ENCODE peak calls at places on chromosomes 4 and X, in four cellular contexts. One of them, this sample, is unnamed.

GRCh38 chr4:185597532-185598188 is 62.4 kb upstream of the PDLIM3 start:
- DNase-seq in foreskin fibroblast: peak
- DNase-seq in upper lobe of left lung: peak
- DNase-seq in fibroblast of mammary gland: peak
- DNase-seq in this sample: no peak

GRCh38 chrX:24498975-24499374 is 33.9 kb downstream of the PDK3 start:
- DNase-seq in foreskin fibroblast: no peak
- DNase-seq in upper lobe of left lung: no peak
- DNase-seq in fibroblast of mammary gland: peak
- DNase-seq in this sample: no peak

GRCh38 chrX:39957816-39958561 is 139.8 kb downstream of the BCOR start:
- DNase-seq in foreskin fibroblast: peak
- DNase-seq in fibroblast of mammary gland: peak
- DNase-seq in upper lobe of left lung: no peak
- DNase-seq in this sample: no peak

GRCh38 chrX:104419211-104419610 is 146.8 kb upstream of the IL1RAPL2 start:
- DNase-seq in fibroblast of mammary gland: no peak
- DNase-seq in foreskin fibroblast: no peak
- DNase-seq in upper lobe of left lung: no peak
- DNase-seq in this sample: no peak

GRCh38 chrX:104270212-104270611 is 15.5 kb upstream of the ESX1 start:
- DNase-seq in upper lobe of left lung: no peak
- DNase-seq in foreskin fibroblast: no peak
- DNase-seq in fibroblast of mammary gland: no peak
- DNase-seq in this sample: no peak

GRCh38 chrX:112832481-112833095 is 8.0 kb downstream of the AMOT start:
- DNase-seq in upper lobe of left lung: peak
- DNase-seq in foreskin fibroblast: no peak
- DNase-seq in fibroblast of mammary gland: peak
- DNase-seq in this sample: no peak

GRCh38 chr4:105022811-105023667 is 123.6 kb upstream of the TET2 start:
- DNase-seq in fibroblast of mammary gland: peak
- DNase-seq in foreskin fibroblast: no peak
- DNase-seq in upper lobe of left lung: peak
- DNase-seq in this sample: no peak

GRCh38 chr4:89482248-89482647 is 174.6 kb upstream of the GPRIN3 start:
- DNase-seq in upper lobe of left lung: no peak
- DNase-seq in foreskin fibroblast: peak
- DNase-seq in fibroblast of mammary gland: peak
- DNase-seq in this sample: no peak

GRCh38 chrX:46180258-46180687 is 364.9 kb downstream of the ZNF674 start:
- DNase-seq in foreskin fibroblast: peak
- DNase-seq in fibroblast of mammary gland: peak
- DNase-seq in upper lobe of left lung: no peak
- DNase-seq in this sample: no peak

GRCh38 chr4:13766722-13767495 is 139.4 kb upstream of the BOD1L1 start:
- DNase-seq in foreskin fibroblast: no peak
- DNase-seq in upper lobe of left lung: no peak
- DNase-seq in fibroblast of mammary gland: peak
- DNase-seq in this sample: no peak

GRCh38 chrX:54294306-54294705 is 63.5 kb downstream of the WNK3 start:
- DNase-seq in fibroblast of mammary gland: no peak
- DNase-seq in foreskin fibroblast: no peak
- DNase-seq in upper lobe of left lung: no peak
- DNase-seq in this sample: no peak

GRCh38 chr4:68724426-68724825 is 54.0 kb upstream of the UGT2B15 start:
- DNase-seq in upper lobe of left lung: no peak
- DNase-seq in foreskin fibroblast: no peak
- DNase-seq in fibroblast of mammary gland: no peak
- DNase-seq in this sample: no peak

GRCh38 chr4:86554641-86555040 is 39.5 kb upstream of the PTPN13 start:
- DNase-seq in upper lobe of left lung: no peak
- DNase-seq in fibroblast of mammary gland: peak
- DNase-seq in foreskin fibroblast: no peak
- DNase-seq in this sample: no peak

GRCh38 chr4:55184600-55185523 is 59.5 kb upstream of the KDR start:
- DNase-seq in upper lobe of left lung: no peak
- DNase-seq in fibroblast of mammary gland: peak
- DNase-seq in foreskin fibroblast: peak
- DNase-seq in this sample: no peak

GRCh38 chrX:78383594-78383993 is 56.2 kb upstream of the CYSLTR1 start:
- DNase-seq in foreskin fibroblast: no peak
- DNase-seq in fibroblast of mammary gland: no peak
- DNase-seq in upper lobe of left lung: no peak
- DNase-seq in this sample: no peak

GRCh38 chrX:68942797-68943196 is 114.0 kb downstream of the EFNB1 start:
- DNase-seq in fibroblast of mammary gland: no peak
- DNase-seq in foreskin fibroblast: no peak
- DNase-seq in upper lobe of left lung: no peak
- DNase-seq in this sample: peak

GRCh38 chrX:68944211-68944610 is 115.4 kb downstream of the EFNB1 start:
- DNase-seq in fibroblast of mammary gland: no peak
- DNase-seq in foreskin fibroblast: no peak
- DNase-seq in upper lobe of left lung: no peak
- DNase-seq in this sample: peak

GRCh38 chrX:68945081-68945602 is 116.3 kb downstream of the EFNB1 start:
- DNase-seq in foreskin fibroblast: no peak
- DNase-seq in fibroblast of mammary gland: no peak
- DNase-seq in upper lobe of left lung: no peak
- DNase-seq in this sample: peak

GRCh38 chrX:68945603-68946228 is 116.9 kb downstream of the EFNB1 start:
- DNase-seq in foreskin fibroblast: peak
- DNase-seq in fibroblast of mammary gland: peak
- DNase-seq in upper lobe of left lung: no peak
- DNase-seq in this sample: peak

DNA sequence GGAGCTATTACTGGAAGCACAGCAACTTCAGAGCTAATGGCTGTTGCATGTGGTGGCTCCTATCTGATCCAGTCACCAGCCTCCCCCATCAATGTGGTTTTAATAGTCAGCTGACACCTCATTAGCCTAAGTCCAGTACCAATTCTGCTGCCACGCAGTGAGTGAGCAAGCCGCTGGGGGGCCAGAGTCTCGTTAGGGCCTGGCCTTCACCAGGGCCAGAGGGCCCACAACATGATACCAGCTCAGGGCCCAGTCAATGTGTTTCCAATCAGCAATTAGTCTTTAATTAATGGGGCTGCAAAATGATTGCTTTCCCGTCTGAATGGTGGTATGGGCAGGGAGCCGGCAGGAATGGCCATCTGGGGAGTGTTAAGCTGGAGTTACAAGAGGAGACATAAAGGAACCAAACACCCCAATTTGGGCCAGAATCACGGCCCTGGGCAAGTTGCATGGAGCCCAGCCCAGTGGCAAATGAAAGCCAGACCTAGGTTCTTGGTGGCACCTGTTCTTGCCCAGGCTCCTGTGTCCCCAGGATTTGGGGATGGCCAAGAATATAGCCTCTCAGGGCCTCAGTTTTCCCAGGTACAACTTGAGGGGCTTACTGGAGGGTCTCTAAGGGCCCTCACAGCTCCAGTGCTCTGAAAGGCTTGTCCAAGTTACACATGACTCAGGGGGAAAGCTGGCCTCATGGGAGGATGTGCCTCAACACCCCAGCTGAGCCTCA is 119.2 kb downstream of the EFNB1 start:
- DNase-seq in fibroblast of mammary gland: no peak
- DNase-seq in foreskin fibroblast: peak
- DNase-seq in upper lobe of left lung: no peak
- DNase-seq in this sample: peak
- TF ChIP-seq CTCF in fibroblast of mammary gland: no peak
- TF ChIP-seq CTCF in foreskin fibroblast: no peak
- TF ChIP-seq CTCF in upper lobe of left lung: no peak
- TF ChIP-seq CTCF in this sample: no peak

GRCh38 chr4:187992971-187993370 is 2.6 kb upstream of the ZFP42 start:
- DNase-seq in fibroblast of mammary gland: no peak
- DNase-seq in upper lobe of left lung: no peak
- DNase-seq in foreskin fibroblast: no peak
- DNase-seq in this sample: no peak

GRCh38 chr4:187995322-187996207 is at the start of gene ZFP42:
- DNase-seq in foreskin fibroblast: no peak
- DNase-seq in upper lobe of left lung: no peak
- DNase-seq in fibroblast of mammary gland: no peak
- DNase-seq in this sample: no peak

GRCh38 chr4:187999406-187999932 is 3.9 kb downstream of the ZFP42 start:
- DNase-seq in upper lobe of left lung: no peak
- DNase-seq in fibroblast of mammary gland: peak
- DNase-seq in foreskin fibroblast: no peak
- DNase-seq in this sample: no peak

GRCh38 chr4:187996502-187997177 is 1.1 kb downstream of the ZFP42 start:
- DNase-seq in fibroblast of mammary gland: no peak
- DNase-seq in foreskin fibroblast: no peak
- DNase-seq in upper lobe of left lung: no peak
- DNase-seq in this sample: no peak

GRCh38 chr4:187993827-187994226 is 1.7 kb upstream of the ZFP42 start:
- DNase-seq in fibroblast of mammary gland: peak
- DNase-seq in upper lobe of left lung: no peak
- DNase-seq in foreskin fibroblast: no peak
- DNase-seq in this sample: no peak
- TF ChIP-seq CTCF in fibroblast of mammary gland: peak
- TF ChIP-seq CTCF in upper lobe of left lung: no peak
- TF ChIP-seq CTCF in foreskin fibroblast: no peak
- TF ChIP-seq CTCF in this sample: peak

GRCh38 chr4:60757986-60758385 is 442.1 kb upstream of the ADGRL3 start:
- DNase-seq in foreskin fibroblast: no peak
- DNase-seq in upper lobe of left lung: no peak
- DNase-seq in fibroblast of mammary gland: no peak
- DNase-seq in this sample: no peak

GRCh38 chr4:60759518-60760245 is 440.4 kb upstream of the ADGRL3 start:
- DNase-seq in foreskin fibroblast: no peak
- DNase-seq in upper lobe of left lung: no peak
- DNase-seq in fibroblast of mammary gland: no peak
- DNase-seq in this sample: no peak
- TF ChIP-seq CTCF in foreskin fibroblast: no peak
- TF ChIP-seq CTCF in upper lobe of left lung: no peak
- TF ChIP-seq CTCF in fibroblast of mammary gland: peak
- TF ChIP-seq CTCF in this sample: peak

GRCh38 chr4:73277201-73277600 is 18.6 kb upstream of the ANKRD17 start:
- DNase-seq in fibroblast of mammary gland: no peak
- DNase-seq in foreskin fibroblast: no peak
- DNase-seq in upper lobe of left lung: no peak
- DNase-seq in this sample: no peak

GRCh38 chr4:73281982-73282381 is 23.4 kb upstream of the ANKRD17 start:
- DNase-seq in foreskin fibroblast: no peak
- DNase-seq in upper lobe of left lung: no peak
- DNase-seq in fibroblast of mammary gland: no peak
- DNase-seq in this sample: no peak

DNA sequence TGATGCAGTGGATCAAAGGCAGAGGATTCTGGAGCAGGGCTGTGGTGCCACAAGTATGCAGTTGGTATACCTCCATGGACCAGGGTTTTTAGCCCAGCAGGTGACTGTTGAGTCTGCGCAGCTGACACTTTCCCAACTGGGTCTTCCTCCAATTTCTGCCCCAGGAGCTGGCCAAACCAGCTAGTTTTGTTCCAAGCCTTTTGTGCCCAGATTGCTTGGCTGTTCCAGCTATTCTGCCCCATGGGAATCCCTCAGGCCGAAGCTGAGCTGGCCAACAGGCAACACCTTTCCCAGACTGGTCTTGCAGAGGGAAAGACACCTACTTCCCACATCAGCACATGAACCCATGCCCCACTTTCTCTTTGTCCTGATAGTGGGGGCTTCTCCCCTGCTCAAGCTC is 22.8 kb upstream of the ANKRD17 start:
- DNase-seq in upper lobe of left lung: no peak
- DNase-seq in foreskin fibroblast: no peak
- DNase-seq in fibroblast of mammary gland: no peak
- DNase-seq in this sample: no peak
- TF ChIP-seq CTCF in upper lobe of left lung: no peak
- TF ChIP-seq CTCF in foreskin fibroblast: no peak
- TF ChIP-seq CTCF in fibroblast of mammary gland: no peak
- TF ChIP-seq CTCF in this sample: no peak

GRCh38 chrX:8868906-8869305 is 67.7 kb upstream of the FAM9A start:
- DNase-seq in foreskin fibroblast: no peak
- DNase-seq in fibroblast of mammary gland: peak
- DNase-seq in upper lobe of left lung: no peak
- DNase-seq in this sample: no peak
- TF ChIP-seq CTCF in foreskin fibroblast: peak
- TF ChIP-seq CTCF in fibroblast of mammary gland: peak
- TF ChIP-seq CTCF in upper lobe of left lung: no peak
- TF ChIP-seq CTCF in this sample: peak

DNA sequence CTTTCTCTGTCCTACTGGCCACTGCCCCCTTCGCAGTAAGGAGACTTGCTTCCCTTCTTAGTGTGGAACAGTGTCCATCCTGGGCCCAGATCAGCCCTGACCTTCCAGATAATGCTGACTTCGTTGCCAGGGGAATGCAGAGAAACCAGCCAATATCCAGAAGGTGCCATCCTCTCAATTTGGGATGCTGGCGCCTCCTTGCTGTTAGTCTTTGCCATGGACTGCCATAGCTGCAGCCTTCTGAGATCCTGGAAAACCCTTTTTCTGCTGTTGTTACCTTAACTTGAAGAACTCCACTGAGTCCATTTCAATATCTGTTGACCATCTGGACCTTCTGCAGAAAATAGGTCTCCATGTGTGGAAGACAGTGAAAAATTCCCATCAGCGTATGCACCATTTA is 21.8 kb downstream of the RAI2 start:
- DNase-seq in fibroblast of mammary gland: no peak
- DNase-seq in foreskin fibroblast: no peak
- DNase-seq in upper lobe of left lung: no peak
- DNase-seq in this sample: no peak
- TF ChIP-seq CTCF in fibroblast of mammary gland: peak
- TF ChIP-seq CTCF in foreskin fibroblast: no peak
- TF ChIP-seq CTCF in upper lobe of left lung: no peak
- TF ChIP-seq CTCF in this sample: no peak

GRCh38 chr4:3677671-3678070 is 88.5 kb upstream of the ADRA2C start:
- DNase-seq in upper lobe of left lung: no peak
- DNase-seq in foreskin fibroblast: no peak
- DNase-seq in fibroblast of mammary gland: no peak
- DNase-seq in this sample: no peak
- TF ChIP-seq CTCF in upper lobe of left lung: no peak
- TF ChIP-seq CTCF in foreskin fibroblast: no peak
- TF ChIP-seq CTCF in fibroblast of mammary gland: no peak
- TF ChIP-seq CTCF in this sample: no peak

DNA sequence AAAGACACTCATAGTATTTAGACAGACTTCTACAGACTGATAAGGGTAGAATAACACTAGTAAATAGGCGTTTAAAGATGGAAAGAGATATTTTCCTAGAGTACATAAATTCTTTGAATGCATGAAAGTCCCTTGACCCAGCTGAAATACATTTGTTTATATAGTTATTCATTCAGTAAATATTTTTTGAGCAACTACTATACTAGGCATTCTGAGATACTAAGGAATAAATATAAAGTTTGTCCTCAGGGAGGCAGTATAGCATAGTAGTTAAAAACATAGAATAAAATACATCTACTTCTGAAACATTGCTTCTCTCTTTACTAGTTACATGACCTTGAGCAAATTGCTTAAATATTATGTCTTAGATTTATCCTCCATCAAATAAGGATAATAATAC is 27.4 kb downstream of the HMGN5 start:
- DNase-seq in upper lobe of left lung: no peak
- DNase-seq in fibroblast of mammary gland: peak
- DNase-seq in foreskin fibroblast: no peak
- DNase-seq in this sample: no peak
- TF ChIP-seq CTCF in upper lobe of left lung: peak
- TF ChIP-seq CTCF in fibroblast of mammary gland: peak
- TF ChIP-seq CTCF in foreskin fibroblast: no peak
- TF ChIP-seq CTCF in this sample: peak